ENCODE peak calls at places on chromosomes 4 and X, in nine cellular contexts. One of them, this sample, is unnamed.

GRCh38 chr4:38400946-38401345 is 263.1 kb upstream of the KLF3 start:
- DNase-seq in NCI-H1436: no peak
- DNase-seq in ovary: no peak
- DNase-seq in AG09309: no peak
- DNase-seq in activated CD4-positive, alpha-beta T cell treated with anti-CD3 and anti-CD28 coated beads for 48 hours: no peak
- DNase-seq in fibroblast of the conjunctiva: no peak
- DNase-seq in NCI-H2081 treated with DMSO at 0.1 percent for 48 hours: no peak
- DNase-seq in COR-L47: no peak
- DNase-seq in activated naive CD8-positive, alpha-beta T cell treated with anti-CD3 and anti-CD28 coated beads, Interleukin-2, amount 50 U/mL, for 24 hours: no peak
- DNase-seq in this sample: no peak

GRCh38 chrX:69396916-69397315 is 107.2 kb upstream of the NALF2 start:
- DNase-seq in NCI-H1436: no peak
- DNase-seq in ovary: no peak
- DNase-seq in AG09309: no peak
- DNase-seq in activated CD4-positive, alpha-beta T cell treated with anti-CD3 and anti-CD28 coated beads for 48 hours: no peak
- DNase-seq in fibroblast of the conjunctiva: no peak
- DNase-seq in NCI-H2081 treated with DMSO at 0.1 percent for 48 hours: no peak
- DNase-seq in COR-L47: no peak
- DNase-seq in activated naive CD8-positive, alpha-beta T cell treated with anti-CD3 and anti-CD28 coated beads, Interleukin-2, amount 50 U/mL, for 24 hours: no peak
- DNase-seq in this sample: no peak

GRCh38 chr4:15396157-15396800 is 31.6 kb upstream of the C1QTNF7 start:
- DNase-seq in NCI-H1436: no peak
- DNase-seq in ovary: no peak
- DNase-seq in AG09309: no peak
- DNase-seq in activated CD4-positive, alpha-beta T cell treated with anti-CD3 and anti-CD28 coated beads for 48 hours: peak
- DNase-seq in fibroblast of the conjunctiva: no peak
- DNase-seq in NCI-H2081 treated with DMSO at 0.1 percent for 48 hours: peak
- DNase-seq in COR-L47: peak
- DNase-seq in activated naive CD8-positive, alpha-beta T cell treated with anti-CD3 and anti-CD28 coated beads, Interleukin-2, amount 50 U/mL, for 24 hours: peak
- DNase-seq in this sample: peak

GRCh38 chrX:154011376-154012335 is 8.0 kb downstream of the IRAK1 start:
- DNase-seq in NCI-H1436: no peak
- DNase-seq in ovary: no peak
- DNase-seq in AG09309: no peak
- DNase-seq in activated CD4-positive, alpha-beta T cell treated with anti-CD3 and anti-CD28 coated beads for 48 hours: no peak
- DNase-seq in fibroblast of the conjunctiva: no peak
- DNase-seq in NCI-H2081 treated with DMSO at 0.1 percent for 48 hours: no peak
- DNase-seq in COR-L47: no peak
- DNase-seq in activated naive CD8-positive, alpha-beta T cell treated with anti-CD3 and anti-CD28 coated beads, Interleukin-2, amount 50 U/mL, for 24 hours: no peak
- DNase-seq in this sample: no peak

GRCh38 chrX:111444881-111445280 is 32.9 kb upstream of the DCX start:
- DNase-seq in NCI-H1436: no peak
- DNase-seq in ovary: no peak
- DNase-seq in AG09309: no peak
- DNase-seq in activated CD4-positive, alpha-beta T cell treated with anti-CD3 and anti-CD28 coated beads for 48 hours: no peak
- DNase-seq in fibroblast of the conjunctiva: no peak
- DNase-seq in NCI-H2081 treated with DMSO at 0.1 percent for 48 hours: no peak
- DNase-seq in COR-L47: no peak
- DNase-seq in activated naive CD8-positive, alpha-beta T cell treated with anti-CD3 and anti-CD28 coated beads, Interleukin-2, amount 50 U/mL, for 24 hours: no peak
- DNase-seq in this sample: no peak

GRCh38 chr4:76803522-76803921 is 94.4 kb downstream of the SOWAHB start:
- DNase-seq in NCI-H1436: peak
- DNase-seq in ovary: no peak
- DNase-seq in AG09309: peak
- DNase-seq in activated CD4-positive, alpha-beta T cell treated with anti-CD3 and anti-CD28 coated beads for 48 hours: no peak
- DNase-seq in fibroblast of the conjunctiva: peak
- DNase-seq in NCI-H2081 treated with DMSO at 0.1 percent for 48 hours: peak
- DNase-seq in COR-L47: peak
- DNase-seq in activated naive CD8-positive, alpha-beta T cell treated with anti-CD3 and anti-CD28 coated beads, Interleukin-2, amount 50 U/mL, for 24 hours: no peak
- DNase-seq in this sample: no peak

GRCh38 chr4:2800691-2801596 is 8.1 kb downstream of the SH3BP2 start:
- DNase-seq in NCI-H1436: no peak
- DNase-seq in ovary: peak
- DNase-seq in AG09309: no peak
- DNase-seq in activated CD4-positive, alpha-beta T cell treated with anti-CD3 and anti-CD28 coated beads for 48 hours: peak
- DNase-seq in fibroblast of the conjunctiva: no peak
- DNase-seq in NCI-H2081 treated with DMSO at 0.1 percent for 48 hours: no peak
- DNase-seq in COR-L47: no peak
- DNase-seq in activated naive CD8-positive, alpha-beta T cell treated with anti-CD3 and anti-CD28 coated beads, Interleukin-2, amount 50 U/mL, for 24 hours: no peak
- DNase-seq in this sample: no peak

GRCh38 chr4:128452415-128452814 is 164.8 kb upstream of the PGRMC2 start:
- DNase-seq in NCI-H1436: no peak
- DNase-seq in ovary: no peak
- DNase-seq in AG09309: no peak
- DNase-seq in activated CD4-positive, alpha-beta T cell treated with anti-CD3 and anti-CD28 coated beads for 48 hours: no peak
- DNase-seq in fibroblast of the conjunctiva: no peak
- DNase-seq in NCI-H2081 treated with DMSO at 0.1 percent for 48 hours: no peak
- DNase-seq in COR-L47: no peak
- DNase-seq in activated naive CD8-positive, alpha-beta T cell treated with anti-CD3 and anti-CD28 coated beads, Interleukin-2, amount 50 U/mL, for 24 hours: no peak
- DNase-seq in this sample: no peak

GRCh38 chr4:31307026-31307425 is 586.9 kb downstream of the PCDH7 start:
- DNase-seq in NCI-H1436: no peak
- DNase-seq in ovary: no peak
- DNase-seq in AG09309: peak
- DNase-seq in activated CD4-positive, alpha-beta T cell treated with anti-CD3 and anti-CD28 coated beads for 48 hours: no peak
- DNase-seq in fibroblast of the conjunctiva: no peak
- DNase-seq in NCI-H2081 treated with DMSO at 0.1 percent for 48 hours: no peak
- DNase-seq in COR-L47: no peak
- DNase-seq in activated naive CD8-positive, alpha-beta T cell treated with anti-CD3 and anti-CD28 coated beads, Interleukin-2, amount 50 U/mL, for 24 hours: no peak
- DNase-seq in this sample: no peak

GRCh38 chr4:25068386-25068785 is 37.6 kb upstream of the LGI2 start:
- DNase-seq in NCI-H1436: no peak
- DNase-seq in ovary: no peak
- DNase-seq in AG09309: no peak
- DNase-seq in activated CD4-positive, alpha-beta T cell treated with anti-CD3 and anti-CD28 coated beads for 48 hours: no peak
- DNase-seq in fibroblast of the conjunctiva: no peak
- DNase-seq in NCI-H2081 treated with DMSO at 0.1 percent for 48 hours: no peak
- DNase-seq in COR-L47: no peak
- DNase-seq in activated naive CD8-positive, alpha-beta T cell treated with anti-CD3 and anti-CD28 coated beads, Interleukin-2, amount 50 U/mL, for 24 hours: no peak
- DNase-seq in this sample: peak

GRCh38 chr4:125389713-125390112 is 75.0 kb downstream of the FAT4 start:
- DNase-seq in NCI-H1436: no peak
- DNase-seq in ovary: no peak
- DNase-seq in AG09309: peak
- DNase-seq in activated CD4-positive, alpha-beta T cell treated with anti-CD3 and anti-CD28 coated beads for 48 hours: no peak
- DNase-seq in fibroblast of the conjunctiva: peak
- DNase-seq in NCI-H2081 treated with DMSO at 0.1 percent for 48 hours: no peak
- DNase-seq in COR-L47: no peak
- DNase-seq in activated naive CD8-positive, alpha-beta T cell treated with anti-CD3 and anti-CD28 coated beads, Interleukin-2, amount 50 U/mL, for 24 hours: no peak
- DNase-seq in this sample: no peak

GRCh38 chrX:30812326-30812725 is 76.7 kb downstream of the TAB3 start:
- DNase-seq in NCI-H1436: no peak
- DNase-seq in ovary: no peak
- DNase-seq in AG09309: no peak
- DNase-seq in activated CD4-positive, alpha-beta T cell treated with anti-CD3 and anti-CD28 coated beads for 48 hours: no peak
- DNase-seq in fibroblast of the conjunctiva: no peak
- DNase-seq in NCI-H2081 treated with DMSO at 0.1 percent for 48 hours: no peak
- DNase-seq in COR-L47: no peak
- DNase-seq in activated naive CD8-positive, alpha-beta T cell treated with anti-CD3 and anti-CD28 coated beads, Interleukin-2, amount 50 U/mL, for 24 hours: no peak
- DNase-seq in this sample: no peak

This sample was measured in NCI-H82.